ENCODE peak calls at places on chromosomes 6 and 20, in six cellular contexts. B, N, T, I, A and J are unnamed samples.
A peak's percentile ranks its signal among the peaks of the same experiment; 100 is the strongest.

GRCh38 chr6:116206231-116206903 is 47.5 kb downstream of the TSPYL4 start:
- DNase-seq in A (no peak), I (no peak), T (no peak), N (no peak), B (peak; percentile 27), J (no peak)

GRCh38 chr20:51447097-51447764 is 95.3 kb downstream of the NFATC2 start:
- DNase-seq in A (no peak), N (peak; percentile 96), I (peak; percentile 80), B (peak; percentile 98), T (peak; percentile 56), J (peak; percentile 85)

GRCh38 chr6:33989016-33989854 is 156.7 kb downstream of the GRM4 start:
- DNase-seq in I (no peak), A (no peak), B (no peak), N (no peak), T (no peak), J (no peak)

GRCh38 chr20:31839782-31840487 is 5.5 kb downstream of the FOXS1 start:
- DNase-seq in I (no peak), A (no peak), T (no peak), B (no peak), N (no peak), J (no peak)

GRCh38 chr6:47681201-47681990 is 17.0 kb upstream of the ADGRF4 start:
- DNase-seq in T (no peak), A (no peak), B (no peak), N (no peak), I (no peak), J (no peak)

GRCh38 chr6:116772450-116772849 is 6.9 kb upstream of the FAM162B start:
- DNase-seq in N (no peak), T (no peak), B (no peak), I (no peak), A (no peak), J (no peak)

GRCh38 chr20:15333170-15333569 is 995.8 kb upstream of the FLRT3 start:
- DNase-seq in I (no peak), B (no peak), A (no peak), T (no peak), N (no peak), J (no peak)

GRCh38 chr20:53887973-53888372 is 182.4 kb downstream of the BCAS1 start:
- DNase-seq in N (no peak), I (no peak), A (no peak), B (no peak), T (no peak), J (no peak)

GRCh38 chr6:119442776-119443184 is 93.2 kb upstream of the MAN1A1 start:
- DNase-seq in B (no peak), A (no peak), I (peak; percentile 15), T (no peak), N (no peak), J (no peak)

GRCh38 chr6:77373955-77374354 is 89.3 kb downstream of the HTR1B start:
- DNase-seq in I (no peak), N (no peak), B (no peak), T (no peak), A (no peak), J (no peak)

GRCh38 chr6:150307520-150307919 is 61.3 kb upstream of the IYD start:
- DNase-seq in B (no peak), T (no peak), N (no peak), A (no peak), I (no peak), J (no peak)

GRCh38 chr6:33452496-33452895 is 1.9 kb upstream of the ZBTB9 start:
- DNase-seq in A (no peak), I (no peak), T (no peak), B (no peak), N (no peak), J (no peak)

GRCh38 chr6:45432944-45433343 is 55.2 kb upstream of the SUPT3H start:
- DNase-seq in N (no peak), A (no peak), T (no peak), B (peak; percentile 67), I (no peak), J (no peak)

DNA sequence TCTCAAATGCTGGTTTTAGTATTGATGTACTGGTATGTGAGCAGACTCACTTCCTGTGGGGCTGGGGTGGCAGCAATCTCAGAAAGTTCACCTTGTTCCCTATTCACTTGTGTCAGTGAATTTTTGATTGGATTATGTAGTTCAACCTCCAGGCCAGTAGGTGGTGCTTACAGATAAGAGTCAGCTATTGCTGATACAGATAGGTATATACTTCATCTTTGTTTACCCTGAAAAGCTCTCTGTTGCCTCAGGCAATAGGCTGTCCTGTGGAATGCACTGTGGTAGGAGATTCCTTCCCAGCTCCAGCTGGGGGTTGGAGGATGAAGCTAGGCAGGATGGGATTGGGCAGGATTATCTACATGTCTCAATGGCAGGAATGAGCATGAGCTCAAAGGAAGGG is 851.2 kb upstream of the EYS start:
- DNase-seq in B (no peak), I (no peak), A (no peak), T (no peak), N (no peak), J (no peak)
- TF ChIP-seq CTCF in B (no peak), I (no peak), A (no peak), T (peak; percentile 25), N (no peak), J (no peak)

GRCh38 chr6:63576147-63576772 is 4.0 kb downstream of the LOC128125822 start:
- DNase-seq in T (no peak), A (no peak), B (no peak), N (no peak), I (no peak), J (no peak)

GRCh38 chr6:63572733-63573139 is 456 bp downstream of the LOC128125822 start:
- DNase-seq in A (no peak), N (no peak), T (peak; percentile 64), I (no peak), B (no peak), J (no peak)

GRCh38 chr6:63573899-63574553 is 1.7 kb downstream of the LOC128125822 start:
- DNase-seq in A (peak; percentile 36), I (peak; percentile 38), B (peak; percentile 77), N (no peak), T (no peak), J (no peak)

GRCh38 chr6:63573140-63573898 is 1.0 kb downstream of the LOC128125822 start:
- DNase-seq in N (peak; percentile 31), A (peak; percentile 64), I (peak; percentile 95), B (peak; percentile 76), T (peak; percentile 78), J (no peak)

GRCh38 chr6:63574554-63574900 is 2.2 kb downstream of the LOC128125822 start:
- DNase-seq in B (no peak), I (no peak), A (no peak), T (no peak), N (no peak), J (no peak)
- TF ChIP-seq CTCF in B (no peak), I (peak; percentile 2), A (peak; percentile 42), T (no peak), N (no peak), J (no peak)

DNA sequence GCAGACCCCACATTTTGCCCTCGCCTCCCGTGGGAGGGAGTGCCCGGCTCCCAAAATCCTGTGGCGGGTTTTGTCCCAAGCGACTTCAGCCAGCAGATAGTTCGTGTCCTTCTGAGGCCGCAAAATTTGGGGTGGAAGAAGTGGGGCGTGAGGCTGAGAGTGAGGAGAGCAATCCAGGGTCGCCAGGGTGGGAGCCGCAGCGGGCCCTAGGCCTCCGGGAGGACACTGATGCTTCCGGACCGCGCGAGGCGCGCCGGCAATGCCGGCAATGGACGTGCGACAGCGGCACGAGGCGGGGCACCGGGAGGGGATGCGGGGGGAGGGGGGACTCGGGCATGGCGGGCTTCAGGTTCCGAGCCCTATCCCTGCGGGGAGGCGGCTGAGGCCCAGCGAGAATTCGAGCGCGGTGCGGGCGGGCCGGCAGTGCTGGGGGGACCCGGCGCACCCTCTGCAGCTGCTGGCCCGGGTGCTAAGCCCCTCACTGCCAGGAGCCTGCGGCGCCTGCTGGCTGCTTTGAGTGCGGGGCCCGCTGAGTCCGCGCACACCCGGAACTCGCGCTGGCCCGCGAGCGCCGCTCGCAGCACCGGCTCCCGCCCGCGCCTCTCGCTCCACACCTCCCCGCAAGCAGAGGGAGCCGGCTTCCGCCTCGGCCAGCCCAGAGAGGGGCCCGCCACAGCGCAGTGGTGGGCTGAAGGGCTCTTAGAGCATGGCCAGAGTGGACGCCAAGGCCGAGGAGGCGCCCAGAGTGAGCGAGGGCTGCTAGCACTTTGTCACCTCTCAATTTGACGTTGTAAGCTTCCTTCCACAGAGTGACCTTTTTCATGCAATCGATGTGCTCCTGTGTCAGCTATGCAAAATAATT is 143.8 kb downstream of the LPA start:
- DNase-seq in N (no peak), I (peak; percentile 82), B (peak; percentile 64), T (peak; percentile 94), A (peak; percentile 79), J (peak; percentile 31)
- TF ChIP-seq CTCF in N (no peak), I (no peak), B (no peak), T (peak; percentile 95), A (peak; percentile 95), J (no peak)

GRCh38 chr20:1209447-1210387 is 6.5 kb downstream of the C20orf202 start:
- DNase-seq in A (no peak), N (no peak), I (no peak), B (peak; percentile 16), T (no peak), J (no peak)
- TF ChIP-seq CTCF in A (no peak), N (peak; percentile 52), I (no peak), B (peak; percentile 33), T (no peak), J (peak; percentile 23)

GRCh38 chr20:37598611-37599342 is 71.1 kb upstream of the BLCAP start:
- DNase-seq in T (no peak), N (no peak), A (no peak), I (no peak), B (no peak), J (no peak)
- TF ChIP-seq CTCF in T (no peak), N (no peak), A (no peak), I (no peak), B (no peak), J (no peak)

GRCh38 chr20:44056010-44056698 is 130.8 kb downstream of the JPH2 start:
- DNase-seq in A (peak; percentile 73), B (no peak), N (no peak), T (no peak), I (no peak), J (no peak)
- TF ChIP-seq CTCF in A (peak; percentile 61), B (peak; percentile 8), N (peak; percentile 54), T (no peak), I (no peak), J (no peak)

DNA sequence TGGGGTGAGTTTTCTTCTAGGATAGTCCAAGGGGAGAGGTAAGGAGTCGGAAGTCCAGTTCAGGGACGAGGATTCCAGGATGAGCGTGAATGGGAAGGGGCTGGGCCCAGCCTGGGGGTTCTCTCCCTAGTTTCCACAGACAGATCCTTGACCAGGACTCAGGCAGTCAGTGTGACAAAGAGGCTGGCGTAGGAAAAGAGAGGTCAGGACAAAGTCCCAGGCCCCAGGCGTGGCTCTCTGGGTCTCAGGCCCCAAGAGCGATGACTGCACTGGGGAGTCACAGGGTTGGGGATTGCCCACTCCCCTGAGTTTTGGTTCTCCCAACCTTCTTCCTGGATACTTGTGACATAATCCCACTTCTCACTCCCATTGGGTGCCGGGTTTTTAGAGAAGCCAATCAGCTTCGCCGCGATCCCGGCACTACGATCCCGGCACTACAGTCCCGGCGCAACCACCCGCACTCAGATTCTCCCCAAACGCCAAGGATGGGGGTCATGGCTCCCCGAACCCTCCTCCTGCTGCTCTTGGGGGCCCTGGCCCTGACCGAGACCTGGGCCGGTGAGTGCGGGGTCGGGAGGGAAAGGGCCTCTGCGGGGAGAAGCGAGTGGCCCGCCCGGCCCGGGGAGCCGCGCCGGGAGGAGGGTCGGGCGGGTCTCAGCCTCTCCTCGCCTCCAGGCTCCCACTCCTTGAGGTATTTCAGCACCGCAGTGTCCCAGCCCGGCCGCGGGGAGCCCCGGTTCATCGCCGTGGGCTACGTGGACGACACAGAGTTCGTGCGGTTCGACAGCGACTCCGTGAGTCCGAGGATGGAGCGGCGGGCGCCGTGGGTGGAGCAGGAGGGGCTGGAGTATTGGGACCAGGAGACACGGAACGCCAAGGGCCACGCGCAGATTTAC is 46.2 kb upstream of the TRIM26 start:
- DNase-seq in I (peak; percentile 66), B (peak; percentile 79), A (peak; percentile 60), T (peak; percentile 84), N (peak; percentile 50), J (no peak)
- TF ChIP-seq CTCF in I (no peak), B (peak; percentile 50), A (peak; percentile 23), T (no peak), N (peak; percentile 40), J (peak; percentile 45)

GRCh38 chr20:17935761-17936160 is 32.8 kb downstream of the SNX5 start:
- DNase-seq in B (no peak), A (no peak), T (no peak), I (no peak), N (no peak), J (no peak)
- TF ChIP-seq CTCF in B (no peak), A (no peak), T (no peak), I (no peak), N (no peak), J (no peak)